ENCODE peak calls at places on chromosomes 5 and 9, in eight cellular contexts. R is brain microvascular endothelial cell; D is psoas muscle; Y is IMR-90; X is keratinocyte; P is CD4-positive, alpha-beta memory T cell; L is lower lobe of right lung; V is tibial nerve. F is an unnamed sample.
A peak's percentile ranks its signal among the peaks of the same experiment; 100 is the strongest.

GRCh38 chr5:61228691-61229280 is 66.5 kb upstream of the SMIM15 start:
- DNase-seq in X (peak; percentile 55), D (no peak), L (no peak), Y (peak; percentile 52), V (no peak), P (no peak), R (no peak), F (peak; percentile 41)

GRCh38 chr5:120464627-120465280 is 654 bp downstream of the PRR16 start:
- DNase-seq in L (no peak), D (peak; percentile 70), Y (peak; percentile 64), X (no peak), P (no peak), V (no peak), R (peak; percentile 47), F (no peak)

GRCh38 chr5:79091064-79091463 is 20.5 kb upstream of the BHMT start:
- DNase-seq in X (no peak), V (no peak), R (no peak), L (no peak), D (no peak), Y (no peak), P (no peak), F (no peak)

GRCh38 chr5:72723584-72723983 is 92.9 kb upstream of the TNPO1 start:
- DNase-seq in R (no peak), D (no peak), X (no peak), L (no peak), P (no peak), Y (no peak), V (no peak), F (peak; percentile 34)

GRCh38 chr9:76200730-76201129 is 193.5 kb downstream of the RFK start:
- DNase-seq in P (no peak), R (no peak), Y (no peak), L (no peak), X (no peak), V (no peak), D (no peak), F (no peak)

GRCh38 chr9:101028346-101029299 is at the start of gene PLPPR1:
- DNase-seq in L (peak; percentile 77), X (no peak), D (peak; percentile 53), R (peak; percentile 37), Y (peak; percentile 3), V (no peak), P (no peak), F (no peak)

GRCh38 chr9:88593537-88594185 is 58.7 kb downstream of the NXNL2 start:
- DNase-seq in D (no peak), R (peak; percentile 65), P (peak; percentile 47), Y (peak; percentile 74), L (no peak), V (peak; percentile 47), X (no peak), F (no peak)

GRCh38 chr9:69317894-69318293 is 7.1 kb upstream of the ENTREP1 start:
- DNase-seq in D (no peak), Y (no peak), X (no peak), V (no peak), P (no peak), R (no peak), L (no peak), F (no peak)

GRCh38 chr5:96297867-96298266 is 135.2 kb downstream of the PCSK1 start:
- DNase-seq in R (peak; percentile 88), D (no peak), V (no peak), L (no peak), P (no peak), X (no peak), Y (peak; percentile 100), F (no peak)

GRCh38 chr5:59428391-59428790 is 465.1 kb downstream of the PDE4D start:
- DNase-seq in L (no peak), P (no peak), V (no peak), X (no peak), D (no peak), R (no peak), Y (no peak), F (no peak)

GRCh38 chr9:135521608-135522095 is 412 bp downstream of the LCN1 start:
- DNase-seq in D (no peak), X (no peak), P (no peak), L (no peak), V (no peak), R (no peak), Y (no peak), F (no peak)

GRCh38 chr5:17069995-17070405 is 133.9 kb upstream of the MYO10 start:
- DNase-seq in Y (no peak), L (no peak), R (no peak), P (no peak), D (no peak), X (no peak), V (no peak), F (peak; percentile 50)

GRCh38 chr5:135511858-135512257 is 23.9 kb downstream of the NEUROG1 start:
- DNase-seq in L (no peak), R (no peak), V (no peak), P (no peak), D (no peak), Y (no peak), X (no peak), F (no peak)

GRCh38 chr5:92800360-92800759 is 780.7 kb downstream of the NR2F1-AS1 start:
- DNase-seq in L (no peak), P (no peak), V (no peak), D (no peak), R (peak; percentile 52), X (no peak), Y (peak; percentile 89), F (no peak)

GRCh38 chr5:17424674-17425073 is 73.4 kb upstream of the TAF11L2 start:
- DNase-seq in R (no peak), P (no peak), D (no peak), L (no peak), V (no peak), Y (no peak), X (no peak), F (no peak)

GRCh38 chr5:35877655-35878054 is 21.0 kb downstream of the IL7R start:
- DNase-seq in R (no peak), X (no peak), Y (no peak), D (no peak), V (no peak), P (no peak), L (no peak), F (no peak)

GRCh38 chr5:80481019-80481893 is 6.6 kb upstream of the FAM151B start:
- DNase-seq in D (no peak), P (peak; percentile 24), V (no peak), X (no peak), Y (peak; percentile 60), L (no peak), R (peak; percentile 61), F (no peak)

GRCh38 chr9:88161144-88161543 is 22.9 kb upstream of the SPATA31C2 start:
- DNase-seq in L (no peak), D (no peak), P (no peak), Y (no peak), R (no peak), V (no peak), X (no peak), F (no peak)

DNA sequence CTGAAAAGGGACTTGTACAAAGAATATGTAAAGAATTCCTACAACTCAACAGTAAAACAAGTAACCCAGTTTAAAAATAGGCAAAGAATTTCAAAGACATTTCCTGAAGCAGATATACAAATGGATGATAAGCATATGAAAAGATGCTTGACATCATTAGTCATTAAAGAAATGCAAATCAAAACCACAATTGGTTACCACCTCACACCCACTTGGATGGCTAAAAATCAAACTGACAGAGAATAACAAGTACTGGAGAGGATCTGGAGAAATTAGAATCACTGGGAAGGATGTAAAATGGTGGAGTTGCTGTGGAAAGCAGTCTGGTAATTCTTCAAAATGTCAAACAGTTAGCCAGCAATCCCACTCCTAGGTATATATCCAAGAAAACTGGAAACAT is 12.5 kb upstream of the FOXE1 start:
- DNase-seq in V (no peak), P (no peak), R (peak; percentile 17), D (no peak), L (no peak), Y (peak; percentile 44), X (no peak), F (no peak)
- H3K27ac ChIP-seq in V (no peak overlapping the region), P (no peak overlapping the region), R (no peak overlapping the region), D (no peak overlapping the region), L (no peak overlapping the region), Y (no peak overlapping the region), X (no peak overlapping the region), F (no peak overlapping the region)

DNA sequence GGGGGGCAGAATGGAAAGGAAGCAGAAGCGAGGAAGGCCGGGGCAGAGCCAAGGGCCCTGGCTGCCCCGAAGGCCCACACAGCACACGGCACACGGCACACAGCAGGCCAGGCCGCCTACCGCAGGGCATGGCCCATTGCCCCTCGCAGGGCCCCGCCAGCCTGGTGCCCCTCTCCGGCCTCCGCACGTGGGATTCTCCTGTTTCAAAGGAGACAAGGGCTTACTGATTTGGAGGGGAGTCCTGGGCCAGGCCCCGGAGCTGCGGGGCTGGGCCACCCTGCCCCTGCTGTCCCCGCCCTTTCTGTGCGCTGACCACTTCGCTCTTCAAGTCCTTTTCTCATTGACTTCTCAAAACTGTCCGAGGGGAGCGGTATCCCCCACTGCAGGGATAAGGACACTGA is 7.7 kb upstream of the PHYKPL start:
- DNase-seq in R (no peak), V (no peak), Y (no peak), L (peak; percentile 38), D (peak; percentile 55), X (no peak), P (no peak), F (no peak)
- H3K27ac ChIP-seq in R (no peak overlapping the region), V (peak overlapping the region; percentile 59), Y (no peak overlapping the region), L (peak overlapping the region; percentile 71), D (peak overlapping the region; percentile 95), X (no peak overlapping the region), P (no peak overlapping the region), F (no peak overlapping the region)

GRCh38 chr9:71795097-71795807 is 26.9 kb upstream of the CEMIP2 start:
- DNase-seq in P (peak; percentile 74), L (no peak), R (no peak), Y (no peak), X (no peak), V (no peak), D (no peak), F (no peak)
- H3K27ac ChIP-seq in P (peak overlapping the region; percentile 49), L (no peak overlapping the region), R (no peak overlapping the region), Y (no peak overlapping the region), X (no peak overlapping the region), V (no peak overlapping the region), D (no peak overlapping the region), F (no peak overlapping the region)

DNA sequence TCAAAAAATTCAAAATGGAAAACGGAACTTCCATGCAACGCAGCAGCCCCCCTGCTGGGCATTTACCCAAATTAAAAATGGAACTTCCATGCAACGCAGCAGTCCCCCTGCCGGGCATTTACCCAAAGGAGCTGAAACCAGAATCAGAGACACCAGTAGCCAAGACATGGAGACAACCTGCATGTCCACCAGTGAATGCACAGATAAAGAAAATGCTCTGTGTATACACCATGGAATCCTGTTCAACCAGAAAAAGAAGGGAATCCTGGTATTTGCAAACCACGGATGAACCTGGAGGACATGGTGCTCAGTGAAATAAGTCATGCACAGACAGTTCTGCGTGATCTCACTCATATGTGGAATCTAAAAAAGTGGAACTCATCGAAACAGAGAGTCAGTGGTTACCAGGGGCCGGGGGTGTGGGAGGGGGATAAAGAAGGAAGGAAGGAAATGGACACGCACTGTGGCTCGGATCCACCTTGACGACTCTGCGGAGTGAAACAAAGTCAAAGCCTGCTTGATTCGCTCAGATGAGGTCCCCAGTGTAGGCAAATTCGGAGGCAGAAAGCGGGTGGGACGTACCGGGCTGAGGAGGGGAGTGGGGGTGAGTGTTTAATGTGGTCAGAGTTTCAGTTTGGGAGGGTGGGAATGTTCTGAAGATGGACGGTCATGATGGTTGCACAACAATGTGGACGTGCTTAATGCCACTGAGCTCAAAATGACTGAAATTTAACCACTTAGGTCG is 40.2 kb upstream of the EXOC3 start:
- DNase-seq in P (no peak), X (no peak), D (no peak), Y (peak; percentile 55), L (no peak), V (no peak), R (no peak), F (no peak)
- H3K27ac ChIP-seq in P (no peak overlapping the region), X (no peak overlapping the region), D (no peak overlapping the region), Y (peak overlapping the region; percentile 28), L (no peak overlapping the region), V (no peak overlapping the region), R (no peak overlapping the region), F (no peak overlapping the region)